ENCODE peak calls at places on chromosome 15, in six cellular contexts. S is HepG2, A is HCT116, F is SK-N-SH, T is K562, I is H1. J is an unnamed sample.
A peak's percentile ranks its signal among the peaks of the same experiment; 100 is the strongest.

GRCh38 chr15:64153480-64154367 is 2.2 kb downstream of the SNX22 start:
- DNase-seq in S (peak; percentile 77), A (peak; percentile 57), F (peak; percentile 92), T (peak; percentile 93), I (peak; percentile 81), J (peak; percentile 96)

GRCh38 chr15:45161666-45162065 is 26.1 kb downstream of the SHF start:
- DNase-seq in S (no peak), A (no peak), F (no peak), T (no peak), I (no peak), J (no peak)

GRCh38 chr15:78301326-78301725 is 1.9 kb upstream of the SKIC8 start:
- DNase-seq in S (no peak), A (no peak), F (no peak), T (no peak), I (no peak), J (no peak)

GRCh38 chr15:47184405-47185221 is 532.7 kb upstream of the SEMA6D start:
- DNase-seq in S (no peak), A (no peak), F (peak; percentile 79), T (no peak), I (no peak), J (no peak)

GRCh38 chr15:38652998-38653397 is 88.4 kb upstream of the RASGRP1 start:
- DNase-seq in S (no peak), A (no peak), F (no peak), T (no peak), I (no peak), J (no peak)

GRCh38 chr15:68204361-68204760 is 771 bp downstream of the CALML4 start:
- DNase-seq in S (no peak), A (no peak), F (no peak), T (no peak), I (no peak), J (no peak)

GRCh38 chr15:101675796-101676582 is 23.8 kb upstream of the TM2D3 start:
- DNase-seq in S (no peak), A (no peak), F (no peak), T (no peak), I (no peak), J (no peak)

GRCh38 chr15:37586976-37587375 is 347.5 kb upstream of the TMCO5A start:
- DNase-seq in S (no peak), A (no peak), F (no peak), T (no peak), I (no peak), J (no peak)

GRCh38 chr15:45662375-45662774 is 27.5 kb downstream of the SQOR start:
- DNase-seq in S (no peak), A (no peak), F (no peak), T (peak; percentile 10), I (no peak), J (no peak)

GRCh38 chr15:31464216-31465082 is 137.8 kb downstream of the KLF13 start:
- DNase-seq in S (no peak), A (no peak), F (no peak), T (no peak), I (no peak), J (no peak)

GRCh38 chr15:66611257-66612053 is 45.7 kb upstream of the LCTL start:
- DNase-seq in S (peak; percentile 81), A (no peak), F (no peak), T (no peak), I (no peak), J (no peak)

GRCh38 chr15:31060429-31061140 is 40.9 kb downstream of the TRPM1 start:
- DNase-seq in S (no peak), A (no peak), F (no peak), T (no peak), I (no peak), J (no peak)

GRCh38 chr15:66269326-66270090 is 16.0 kb upstream of the MEGF11 start:
- DNase-seq in S (no peak), A (peak; percentile 70), F (no peak), T (peak; percentile 87), I (no peak), J (peak; percentile 91)

GRCh38 chr15:45186771-45187577 is 792 bp downstream of the SHF start:
- DNase-seq in S (peak; percentile 28), A (no peak), F (peak; percentile 73), T (no peak), I (no peak), J (no peak)

GRCh38 chr15:55683366-55683765 is 59.6 kb downstream of the PRTG start:
- DNase-seq in S (no peak), A (no peak), F (no peak), T (no peak), I (no peak), J (no peak)

GRCh38 chr15:35437157-35437556 is 108.8 kb downstream of the DPH6 start:
- DNase-seq in S (no peak), A (peak; percentile 12), F (no peak), T (no peak), I (no peak), J (no peak)

GRCh38 chr15:74044267-74045110 is 37.9 kb downstream of the GOLGA6A start:
- DNase-seq in S (no peak), A (no peak), F (no peak), T (no peak), I (no peak), J (no peak)

GRCh38 chr15:51382787-51383186 is 41.3 kb downstream of the GLDN start:
- DNase-seq in S (peak; percentile 27), A (peak; percentile 16), F (peak; percentile 56), T (peak; percentile 39), I (no peak), J (peak; percentile 62)

GRCh38 chr15:53752406-53752805 is 7.1 kb downstream of the WDR72 start:
- DNase-seq in S (no peak), A (no peak), F (no peak), T (no peak), I (no peak), J (no peak)

DNA sequence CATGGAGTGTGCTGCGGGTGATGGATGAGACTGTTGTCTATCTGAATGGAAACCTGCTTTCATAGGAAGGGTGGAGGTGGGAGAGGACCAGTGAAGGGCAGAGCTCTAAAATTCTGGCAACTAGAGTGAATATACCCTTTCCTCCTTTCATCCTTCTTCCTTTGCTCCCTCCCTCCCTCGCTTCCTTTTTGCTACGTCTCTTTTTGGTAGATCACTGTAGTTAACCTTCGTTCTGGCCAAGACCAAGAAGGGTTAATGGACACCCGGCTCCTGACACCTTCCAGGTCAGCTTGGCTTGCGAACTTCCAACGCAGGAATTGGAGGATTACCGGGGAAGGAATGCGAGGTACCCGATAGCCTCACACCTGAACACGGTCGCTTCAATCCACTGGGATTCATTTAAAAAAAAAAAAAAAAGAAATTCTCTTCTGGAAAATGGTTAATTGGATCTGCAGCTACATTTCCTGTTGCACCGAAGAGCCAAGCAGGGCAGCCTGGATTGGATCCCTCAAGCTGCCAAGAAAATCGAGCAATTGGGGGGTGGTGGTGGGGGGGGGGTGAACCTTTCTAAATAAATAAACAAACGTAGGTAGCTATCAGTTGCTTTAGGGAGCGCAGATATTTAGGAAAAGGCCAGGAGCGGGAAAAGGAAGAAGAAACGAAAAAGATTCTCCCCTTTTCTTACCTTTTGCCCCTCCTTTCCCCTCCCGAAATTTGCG is 9.6 kb upstream of the NR2F2 start:
- DNase-seq in S (no peak), A (no peak), F (no peak), T (no peak), I (no peak), J (no peak)
- TF ChIP-seq JUND in S (no peak), A (no peak), F (no peak), T (no peak), I (no peak), J (no peak)

GRCh38 chr15:42605281-42605744 is 29.9 kb downstream of the STARD9 start:
- DNase-seq in S (no peak), A (no peak), F (peak; percentile 16), T (no peak), I (no peak), J (no peak)
- TF ChIP-seq JUND in S (no peak), A (no peak), F (no peak), T (no peak), I (no peak), J (no peak)

GRCh38 chr15:48590704-48591103 is 54.8 kb downstream of the FBN1 start:
- DNase-seq in S (no peak), A (no peak), F (no peak), T (peak; percentile 66), I (no peak), J (no peak)
- TF ChIP-seq JUND in S (no peak), A (no peak), F (no peak), T (no peak), I (no peak), J (no peak)

GRCh38 chr15:99244306-99244705 is 5.1 kb downstream of the TTC23 start:
- DNase-seq in S (no peak), A (no peak), F (no peak), T (no peak), I (no peak), J (no peak)

GRCh38 chr15:99238849-99239248 is 10.5 kb downstream of the TTC23 start:
- DNase-seq in S (no peak), A (no peak), F (no peak), T (no peak), I (no peak), J (no peak)

GRCh38 chr15:99241752-99242151 is 7.6 kb downstream of the TTC23 start:
- DNase-seq in S (no peak), A (no peak), F (no peak), T (no peak), I (no peak), J (no peak)

GRCh38 chr15:99239545-99240198 is 9.7 kb downstream of the TTC23 start:
- DNase-seq in S (no peak), A (no peak), F (no peak), T (no peak), I (no peak), J (no peak)
- TF ChIP-seq JUND in S (no peak), A (no peak), F (no peak), T (no peak), I (no peak), J (no peak)

DNA sequence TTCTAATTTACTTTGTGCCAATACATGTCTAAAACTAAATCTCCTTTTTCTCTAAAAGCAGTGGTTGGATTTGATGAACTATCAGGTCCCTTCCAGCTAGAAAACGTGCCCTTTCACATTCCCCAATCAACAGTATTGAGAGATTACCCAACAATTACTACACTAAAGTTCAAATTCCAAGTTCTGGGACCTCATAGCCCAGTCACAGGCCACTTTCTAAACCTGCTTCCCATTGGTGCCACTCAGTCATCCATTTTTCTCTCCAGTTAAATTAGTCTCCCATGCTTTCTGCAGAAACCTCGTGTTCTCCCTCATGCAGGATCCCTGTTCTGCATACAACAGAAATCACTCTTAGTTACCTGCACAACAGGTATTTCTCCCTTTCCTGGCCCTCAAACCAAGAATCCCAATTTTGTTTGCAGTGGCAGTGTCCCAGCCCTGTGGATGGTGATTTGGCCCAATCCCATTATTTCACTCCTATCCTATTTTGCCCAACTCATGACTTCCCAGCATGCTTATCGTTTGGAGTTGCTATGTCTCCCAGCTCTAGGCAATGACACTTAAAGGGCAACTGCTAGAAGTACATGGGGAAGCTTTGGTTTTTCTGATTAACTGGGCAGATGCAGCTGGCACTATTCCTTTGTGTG is 224.1 kb downstream of the MINAR1 start:
- DNase-seq in S (no peak), A (no peak), F (no peak), T (no peak), I (no peak), J (peak; percentile 53)
- TF ChIP-seq JUND in S (no peak), A (no peak), F (no peak), T (no peak), I (no peak), J (no peak)

GRCh38 chr15:82159922-82160321 is 102.6 kb downstream of the EFL1 start:
- DNase-seq in S (no peak), A (peak; percentile 43), F (no peak), T (no peak), I (no peak), J (no peak)
- TF ChIP-seq JUND in S (no peak), A (peak; percentile 4), F (peak; percentile 92), T (no peak), I (no peak), J (no peak)